ENCODE peak calls at places on chromosome 7, in four cellular contexts. One of them, this sample, is unnamed.

GRCh38 chr7:57204411-57204811 is 72.2 kb upstream of the ZNF479 start:
- DNase-seq in IMR-90: no peak
- DNase-seq in neuronal stem cell: no peak
- DNase-seq in H9: no peak
- DNase-seq in this sample: no peak

GRCh38 chr7:66076459-66077329 is 1.1 kb downstream of the ASL start:
- DNase-seq in IMR-90: no peak
- DNase-seq in neuronal stem cell: no peak
- DNase-seq in H9: no peak
- DNase-seq in this sample: peak

GRCh38 chr7:94064541-94065191 is 60.5 kb upstream of the BET1 start:
- DNase-seq in IMR-90: peak
- DNase-seq in neuronal stem cell: no peak
- DNase-seq in H9: no peak
- DNase-seq in this sample: peak

GRCh38 chr7:75718390-75719031 is 20.2 kb downstream of the HIP1 start:
- DNase-seq in IMR-90: no peak
- DNase-seq in neuronal stem cell: no peak
- DNase-seq in H9: no peak
- DNase-seq in this sample: no peak

GRCh38 chr7:157360483-157361025 is 23.8 kb downstream of the DNAJB6 start:
- DNase-seq in IMR-90: no peak
- DNase-seq in neuronal stem cell: no peak
- DNase-seq in H9: no peak
- DNase-seq in this sample: no peak

GRCh38 chr7:73438547-73439245 is 5.1 kb downstream of the FZD9 start:
- DNase-seq in IMR-90: no peak
- DNase-seq in neuronal stem cell: no peak
- DNase-seq in H9: no peak
- DNase-seq in this sample: no peak

GRCh38 chr7:139660317-139661042 is 117.3 kb downstream of the HIPK2 start:
- DNase-seq in IMR-90: no peak
- DNase-seq in neuronal stem cell: no peak
- DNase-seq in H9: no peak
- DNase-seq in this sample: no peak

GRCh38 chr7:4245135-4245865 is 436.8 kb upstream of the FOXK1 start:
- DNase-seq in IMR-90: no peak
- DNase-seq in neuronal stem cell: no peak
- DNase-seq in H9: no peak
- DNase-seq in this sample: no peak

GRCh38 chr7:151088019-151088855 is 2.0 kb downstream of the AGAP3 start:
- DNase-seq in IMR-90: no peak
- DNase-seq in neuronal stem cell: no peak
- DNase-seq in H9: no peak
- DNase-seq in this sample: peak

GRCh38 chr7:155585532-155585895 is 39.2 kb upstream of the CNPY1 start:
- DNase-seq in IMR-90: no peak
- DNase-seq in neuronal stem cell: no peak
- DNase-seq in H9: no peak
- DNase-seq in this sample: no peak

GRCh38 chr7:125436220-125436619 is 506.6 kb upstream of the POT1 start:
- DNase-seq in IMR-90: no peak
- DNase-seq in neuronal stem cell: no peak
- DNase-seq in H9: no peak
- DNase-seq in this sample: no peak

GRCh38 chr7:150408393-150409299 is 29.5 kb downstream of the ZNF775 start:
- DNase-seq in IMR-90: no peak
- DNase-seq in neuronal stem cell: no peak
- DNase-seq in H9: no peak
- DNase-seq in this sample: no peak

GRCh38 chr7:94003446-94004023 is 620 bp downstream of the BET1 start:
- DNase-seq in IMR-90: peak
- DNase-seq in neuronal stem cell: no peak
- DNase-seq in H9: no peak
- DNase-seq in this sample: peak

GRCh38 chr7:51817694-51818093 is 501.1 kb upstream of the COBL start:
- DNase-seq in IMR-90: no peak
- DNase-seq in neuronal stem cell: no peak
- DNase-seq in H9: no peak
- DNase-seq in this sample: no peak

GRCh38 chr7:43491984-43492383 is 90.9 kb upstream of the STK17A start:
- DNase-seq in IMR-90: peak
- DNase-seq in neuronal stem cell: no peak
- DNase-seq in H9: no peak
- DNase-seq in this sample: peak

GRCh38 chr7:37245544-37245943 is 203.1 kb downstream of the ELMO1 start:
- DNase-seq in IMR-90: no peak
- DNase-seq in neuronal stem cell: no peak
- DNase-seq in H9: no peak
- DNase-seq in this sample: no peak

GRCh38 chr7:137316643-137317042 is 26.9 kb downstream of the PTN start:
- DNase-seq in IMR-90: no peak
- DNase-seq in neuronal stem cell: no peak
- DNase-seq in H9: no peak
- DNase-seq in this sample: no peak

GRCh38 chr7:55532150-55532917 is 40.0 kb downstream of the VOPP1 start:
- DNase-seq in IMR-90: no peak
- DNase-seq in neuronal stem cell: no peak
- DNase-seq in H9: no peak
- DNase-seq in this sample: peak

GRCh38 chr7:43108255-43109011 is 4.0 kb upstream of the HECW1 start:
- DNase-seq in IMR-90: peak
- DNase-seq in neuronal stem cell: peak
- DNase-seq in H9: peak
- DNase-seq in this sample: peak

GRCh38 chr7:138166681-138167080 is 90.4 kb downstream of the AKR1D1 start:
- DNase-seq in IMR-90: no peak
- DNase-seq in neuronal stem cell: no peak
- DNase-seq in H9: no peak
- DNase-seq in this sample: no peak

GRCh38 chr7:127667017-127667670 is 15.2 kb downstream of the SND1 start:
- DNase-seq in IMR-90: peak
- DNase-seq in neuronal stem cell: no peak
- DNase-seq in H9: no peak
- DNase-seq in this sample: peak

GRCh38 chr7:82183633-82184032 is 259.9 kb downstream of the CACNA2D1 start:
- DNase-seq in IMR-90: peak
- DNase-seq in neuronal stem cell: no peak
- DNase-seq in H9: no peak
- DNase-seq in this sample: peak

GRCh38 chr7:98276241-98276761 is 5.2 kb upstream of the BRI3 start:
- DNase-seq in IMR-90: peak
- DNase-seq in neuronal stem cell: no peak
- DNase-seq in H9: no peak
- DNase-seq in this sample: peak

GRCh38 chr7:49243521-49243920 is 319.2 kb downstream of the CDC14C start:
- DNase-seq in IMR-90: no peak
- DNase-seq in neuronal stem cell: no peak
- DNase-seq in H9: no peak
- DNase-seq in this sample: no peak

GRCh38 chr7:23254051-23254681 is 7.6 kb downstream of the GPNMB start:
- DNase-seq in IMR-90: no peak
- DNase-seq in neuronal stem cell: no peak
- DNase-seq in H9: no peak
- DNase-seq in this sample: no peak

GRCh38 chr7:7157887-7158271 is 24.5 kb upstream of the C1GALT1 start:
- DNase-seq in IMR-90: peak
- DNase-seq in neuronal stem cell: no peak
- DNase-seq in H9: no peak
- DNase-seq in this sample: no peak

GRCh38 chr7:150322833-150323681 is at the start of the genes ACTR3C and LRRC61:
- DNase-seq in IMR-90: no peak
- DNase-seq in neuronal stem cell: no peak
- DNase-seq in H9: peak
- DNase-seq in this sample: no peak

GRCh38 chr7:133513608-133514007 is 260.7 kb downstream of the EXOC4 start:
- DNase-seq in IMR-90: peak
- DNase-seq in neuronal stem cell: no peak
- DNase-seq in H9: no peak
- DNase-seq in this sample: peak

GRCh38 chr7:55573234-55573504 is 867 bp upstream of the VOPP1 start:
- DNase-seq in IMR-90: no peak
- DNase-seq in neuronal stem cell: no peak
- DNase-seq in H9: no peak
- DNase-seq in this sample: no peak

GRCh38 chr7:155860840-155861479 is 48.7 kb upstream of the SHH start:
- DNase-seq in IMR-90: peak
- DNase-seq in neuronal stem cell: no peak
- DNase-seq in H9: no peak
- DNase-seq in this sample: no peak

GRCh38 chr7:124085168-124085567 is 52.3 kb upstream of the TMEM229A start:
- DNase-seq in IMR-90: no peak
- DNase-seq in neuronal stem cell: no peak
- DNase-seq in H9: no peak
- DNase-seq in this sample: no peak

GRCh38 chr7:90262438-90262837 is 17.5 kb downstream of the CFAP69 start:
- DNase-seq in IMR-90: peak
- DNase-seq in neuronal stem cell: no peak
- DNase-seq in H9: no peak
- DNase-seq in this sample: peak

GRCh38 chr7:103856929-103857328 is 132.5 kb downstream of the RELN start:
- DNase-seq in IMR-90: no peak
- DNase-seq in neuronal stem cell: no peak
- DNase-seq in H9: no peak
- DNase-seq in this sample: no peak

GRCh38 chr7:84191842-84192241 is 2.7 kb downstream of the SEMA3A start:
- DNase-seq in IMR-90: peak
- DNase-seq in neuronal stem cell: no peak
- DNase-seq in H9: no peak
- DNase-seq in this sample: peak

DNA sequence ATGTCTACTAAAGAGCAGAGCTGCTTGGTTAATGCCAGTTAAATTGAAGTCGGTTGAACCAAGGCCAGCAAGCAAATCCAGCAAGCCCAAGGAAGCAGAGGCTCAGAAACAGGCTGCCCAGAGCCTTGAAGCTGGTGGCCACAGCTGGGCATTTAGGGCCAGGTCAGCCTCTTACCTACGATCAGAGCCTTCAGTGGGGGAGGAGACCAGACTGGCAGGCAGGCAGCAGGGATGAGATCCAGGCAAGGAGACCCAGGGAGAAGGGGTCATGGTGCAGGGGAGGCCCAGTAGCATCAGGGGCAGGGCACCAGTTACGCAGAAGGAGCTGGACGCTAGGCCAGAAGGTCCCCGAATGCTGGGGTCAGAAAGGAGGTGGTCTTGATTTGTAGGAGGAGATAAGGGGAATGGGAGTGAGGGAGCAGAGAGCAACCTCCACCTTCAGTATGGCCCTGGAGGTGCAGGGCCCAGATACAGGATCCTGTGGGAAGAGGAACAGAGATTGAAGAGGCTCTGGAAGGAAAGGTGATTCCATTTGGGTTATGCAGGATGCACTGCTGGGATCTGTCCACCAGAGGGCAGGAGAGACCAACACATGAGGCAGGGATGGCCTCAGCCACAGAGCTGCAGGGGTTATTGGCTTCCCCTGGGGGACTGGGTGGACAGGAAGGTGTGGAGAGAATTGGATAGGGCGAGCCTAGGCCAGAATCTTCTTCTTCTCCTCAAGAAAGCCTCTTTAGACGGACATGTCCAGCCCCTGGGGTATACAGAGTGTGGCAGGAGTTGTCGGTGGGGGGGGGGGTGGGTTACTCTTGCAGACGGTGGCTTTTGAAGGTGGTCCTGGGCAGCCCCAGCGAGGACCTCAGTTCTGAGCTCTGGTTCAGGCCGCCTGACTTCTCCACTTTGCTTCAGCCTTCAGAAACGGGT is 132.6 kb upstream of the PODXL start:
- DNase-seq in IMR-90: peak
- DNase-seq in neuronal stem cell: peak
- DNase-seq in H9: peak
- DNase-seq in this sample: peak
- H2BK15ac ChIP-seq in IMR-90: no peak
- H2BK15ac ChIP-seq in neuronal stem cell: peak
- H2BK15ac ChIP-seq in H9: no peak
- H2BK15ac ChIP-seq in this sample: no peak

DNA sequence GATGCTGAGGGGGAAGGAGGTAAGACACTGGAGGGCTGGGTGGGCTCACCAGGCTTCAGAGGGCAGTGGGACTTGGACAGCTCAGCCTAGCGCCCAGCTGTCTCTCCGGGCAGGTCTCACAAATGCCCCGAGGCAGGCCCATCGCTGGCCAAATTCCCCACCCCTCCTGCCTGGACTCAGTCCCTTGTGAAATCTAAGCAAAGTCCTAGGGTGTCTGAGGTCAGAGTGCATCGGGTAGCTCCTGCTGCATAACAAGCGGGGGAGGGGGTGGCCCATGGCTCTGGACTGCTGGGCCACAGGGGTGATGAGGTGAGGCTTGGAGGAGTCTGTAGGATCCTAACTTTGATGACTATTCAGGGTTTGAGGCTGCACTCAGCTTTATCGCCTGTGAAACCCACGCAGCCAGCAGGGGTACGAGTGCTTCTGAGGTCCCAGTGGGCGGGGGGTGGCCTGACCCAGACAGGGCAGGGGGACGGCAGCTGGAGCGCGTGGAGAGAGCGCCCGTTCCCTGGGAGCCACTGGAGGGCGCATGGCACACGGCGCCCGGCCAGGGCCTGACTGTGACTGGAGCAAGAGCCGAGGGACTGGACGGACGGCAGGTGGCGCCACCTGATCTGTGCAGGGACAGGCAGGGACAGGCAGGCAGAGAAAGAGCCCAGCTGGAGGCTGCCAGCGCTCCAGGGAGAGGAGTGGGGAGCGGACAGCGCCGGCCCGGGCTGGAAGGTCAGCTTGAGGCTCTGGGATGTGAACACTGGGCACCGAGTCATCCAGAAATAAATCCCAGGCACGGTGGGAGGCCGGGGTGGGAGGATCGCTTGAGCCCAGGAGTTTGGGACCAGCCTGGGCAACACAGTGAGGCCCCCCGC is 10.0 kb downstream of the CYP2W1 start:
- DNase-seq in IMR-90: peak
- DNase-seq in neuronal stem cell: peak
- DNase-seq in H9: peak
- DNase-seq in this sample: peak
- H2BK15ac ChIP-seq in IMR-90: no peak
- H2BK15ac ChIP-seq in neuronal stem cell: no peak
- H2BK15ac ChIP-seq in H9: no peak
- H2BK15ac ChIP-seq in this sample: no peak

GRCh38 chr7:129829677-129830631 is 122.8 kb downstream of the UBE2H start:
- DNase-seq in IMR-90: peak
- DNase-seq in neuronal stem cell: peak
- DNase-seq in H9: peak
- DNase-seq in this sample: peak
- H2BK15ac ChIP-seq in IMR-90: peak
- H2BK15ac ChIP-seq in neuronal stem cell: no peak
- H2BK15ac ChIP-seq in H9: no peak
- H2BK15ac ChIP-seq in this sample: no peak

GRCh38 chr7:101442426-101443070 is 79.9 kb downstream of the COL26A1 start:
- DNase-seq in IMR-90: no peak
- DNase-seq in neuronal stem cell: no peak
- DNase-seq in H9: no peak
- DNase-seq in this sample: no peak
- H2BK15ac ChIP-seq in IMR-90: no peak
- H2BK15ac ChIP-seq in neuronal stem cell: no peak
- H2BK15ac ChIP-seq in H9: no peak
- H2BK15ac ChIP-seq in this sample: no peak

GRCh38 chr7:48049850-48050249 is 14.5 kb downstream of the C7orf57 start:
- DNase-seq in IMR-90: no peak
- DNase-seq in neuronal stem cell: no peak
- DNase-seq in H9: no peak
- DNase-seq in this sample: no peak
- H2BK15ac ChIP-seq in IMR-90: no peak
- H2BK15ac ChIP-seq in neuronal stem cell: no peak
- H2BK15ac ChIP-seq in H9: no peak
- H2BK15ac ChIP-seq in this sample: no peak